ENCODE peak calls at places on chromosome 3, in five cellular contexts. One of them, this sample, is unnamed. For H3K4me1 and H3K9me3, the result is how much of the 10 kb centered on the place peaks cover.

GRCh38 chr3:56691165-56692000 is 8.3 kb upstream of the TASOR start:
- DNase-seq in H1: no peak
- DNase-seq in pancreas: no peak
- DNase-seq in GM12878: no peak
- DNase-seq in Peyer's patch: no peak
- DNase-seq in this sample: no peak

GRCh38 chr3:59566481-59566975 is 516.7 kb upstream of the CFAP20DC start:
- DNase-seq in GM12878: peak
- DNase-seq in pancreas: no peak
- DNase-seq in Peyer's patch: no peak
- DNase-seq in H1: no peak
- DNase-seq in this sample: no peak

GRCh38 chr3:149299938-149300791 is 33.3 kb downstream of the TM4SF18 start:
- DNase-seq in H1: no peak
- DNase-seq in GM12878: peak
- DNase-seq in Peyer's patch: no peak
- DNase-seq in pancreas: no peak
- DNase-seq in this sample: no peak

GRCh38 chr3:37862712-37863551 is 1.3 kb downstream of the CTDSPL start:
- DNase-seq in H1: peak
- DNase-seq in pancreas: no peak
- DNase-seq in GM12878: no peak
- DNase-seq in Peyer's patch: no peak
- DNase-seq in this sample: no peak

GRCh38 chr3:11600501-11601282 is 43.0 kb downstream of the VGLL4 start:
- DNase-seq in Peyer's patch: no peak
- DNase-seq in H1: no peak
- DNase-seq in GM12878: no peak
- DNase-seq in pancreas: no peak
- DNase-seq in this sample: no peak

GRCh38 chr3:158906749-158907148 is 104.9 kb downstream of the MFSD1 start:
- DNase-seq in GM12878: no peak
- DNase-seq in Peyer's patch: no peak
- DNase-seq in pancreas: no peak
- DNase-seq in H1: no peak
- DNase-seq in this sample: no peak

GRCh38 chr3:50396502-50396901 is 37.2 kb upstream of the TMEM115 start:
- DNase-seq in GM12878: no peak
- DNase-seq in pancreas: no peak
- DNase-seq in H1: no peak
- DNase-seq in Peyer's patch: no peak
- DNase-seq in this sample: no peak

GRCh38 chr3:39327053-39327745 is 2.3 kb upstream of the CCR8 start:
- DNase-seq in Peyer's patch: no peak
- DNase-seq in pancreas: no peak
- DNase-seq in H1: no peak
- DNase-seq in GM12878: no peak
- DNase-seq in this sample: no peak

GRCh38 chr3:58521917-58522680 is 14.9 kb downstream of the ACOX2 start:
- DNase-seq in H1: peak
- DNase-seq in Peyer's patch: no peak
- DNase-seq in GM12878: no peak
- DNase-seq in pancreas: no peak
- DNase-seq in this sample: no peak

GRCh38 chr3:40313975-40314860 is 4.7 kb downstream of the EIF1B start:
- DNase-seq in pancreas: no peak
- DNase-seq in GM12878: no peak
- DNase-seq in H1: no peak
- DNase-seq in Peyer's patch: no peak
- DNase-seq in this sample: no peak

GRCh38 chr3:65785065-65785645 is 253.6 kb downstream of the MAGI1 start:
- DNase-seq in GM12878: no peak
- DNase-seq in H1: no peak
- DNase-seq in pancreas: no peak
- DNase-seq in Peyer's patch: no peak
- DNase-seq in this sample: peak

GRCh38 chr3:165749241-165749640 is 88.0 kb downstream of the BCHE start:
- DNase-seq in H1: no peak
- DNase-seq in pancreas: no peak
- DNase-seq in GM12878: no peak
- DNase-seq in Peyer's patch: no peak
- DNase-seq in this sample: no peak

GRCh38 chr3:40550168-40550567 is 25.4 kb downstream of the ZNF621 start:
- DNase-seq in Peyer's patch: no peak
- DNase-seq in H1: no peak
- DNase-seq in GM12878: no peak
- DNase-seq in pancreas: no peak
- DNase-seq in this sample: no peak

GRCh38 chr3:49772703-49773102 is 13.6 kb downstream of the IP6K1 start:
- DNase-seq in Peyer's patch: no peak
- DNase-seq in pancreas: no peak
- DNase-seq in H1: no peak
- DNase-seq in GM12878: no peak
- DNase-seq in this sample: no peak

GRCh38 chr3:46987485-46988401 is 8.3 kb downstream of the NBEAL2 start:
- DNase-seq in GM12878: peak
- DNase-seq in pancreas: no peak
- DNase-seq in Peyer's patch: peak
- DNase-seq in H1: peak
- DNase-seq in this sample: no peak

GRCh38 chr3:175580318-175580717 is 721.2 kb downstream of the NAALADL2 start:
- DNase-seq in Peyer's patch: no peak
- DNase-seq in GM12878: no peak
- DNase-seq in H1: no peak
- DNase-seq in pancreas: no peak
- DNase-seq in this sample: no peak

GRCh38 chr3:54064486-54064885 is 57.9 kb upstream of the CACNA2D3 start:
- DNase-seq in pancreas: no peak
- DNase-seq in Peyer's patch: no peak
- DNase-seq in GM12878: no peak
- DNase-seq in H1: no peak
- DNase-seq in this sample: no peak

DNA sequence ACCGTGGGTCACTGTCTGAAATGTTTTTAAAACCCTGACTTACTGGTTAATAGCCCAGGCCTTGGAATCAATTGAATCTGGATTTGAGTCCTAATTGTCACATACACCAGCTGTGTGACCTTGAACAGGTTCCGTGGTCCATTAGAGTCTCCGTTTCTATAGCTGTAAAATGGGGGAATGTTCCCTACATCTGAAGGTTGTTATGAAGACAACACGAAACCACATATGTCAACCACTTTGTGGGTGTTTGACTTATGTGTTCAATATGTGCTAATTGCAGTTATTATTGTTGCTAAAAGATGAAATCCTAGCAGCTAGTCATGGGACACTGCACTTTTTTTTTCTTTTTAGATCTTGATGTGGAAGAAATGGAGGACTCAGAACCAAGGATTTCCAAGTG is 35.3 kb downstream of the ZBTB38 start:
- DNase-seq in Peyer's patch: no peak
- DNase-seq in GM12878: no peak
- DNase-seq in pancreas: no peak
- DNase-seq in H1: no peak
- DNase-seq in this sample: no peak
- H3K4me1 ChIP-seq in Peyer's patch: under half
- H3K4me1 ChIP-seq in GM12878: under half
- H3K4me1 ChIP-seq in pancreas: under half
- H3K4me1 ChIP-seq in H1: under half
- H3K4me1 ChIP-seq in this sample: under half

GRCh38 chr3:177811111-177811510 is 613.8 kb upstream of the TBL1XR1 start:
- DNase-seq in H1: no peak
- DNase-seq in Peyer's patch: no peak
- DNase-seq in pancreas: no peak
- DNase-seq in GM12878: no peak
- DNase-seq in this sample: no peak
- H3K27ac ChIP-seq in H1: no peak
- H3K27ac ChIP-seq in Peyer's patch: peak
- H3K27ac ChIP-seq in pancreas: no peak
- H3K27ac ChIP-seq in GM12878: no peak
- H3K27ac ChIP-seq in this sample: no peak

DNA sequence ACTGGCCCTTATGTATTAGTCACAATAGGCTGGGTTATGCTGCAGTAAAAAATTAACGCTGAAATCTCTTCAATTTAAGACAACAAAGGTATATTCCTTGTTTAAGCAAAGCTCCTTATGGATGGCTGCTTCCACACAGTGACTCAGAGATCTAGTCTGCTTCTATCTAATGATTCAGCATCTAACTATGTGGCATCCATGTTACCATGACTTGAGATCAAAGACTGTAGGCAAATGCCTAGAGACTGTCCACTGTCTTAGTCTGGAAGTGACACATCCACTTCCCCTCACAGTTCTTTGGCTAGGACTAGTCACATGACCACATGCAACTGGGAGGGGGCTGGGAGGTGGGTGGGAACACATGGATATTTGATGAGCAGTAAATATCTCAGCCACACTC is 61.3 kb upstream of the PSMD6 start:
- DNase-seq in Peyer's patch: no peak
- DNase-seq in H1: no peak
- DNase-seq in GM12878: no peak
- DNase-seq in pancreas: no peak
- DNase-seq in this sample: no peak
- H3K9me3 ChIP-seq in Peyer's patch: under half
- H3K9me3 ChIP-seq in H1: under half
- H3K9me3 ChIP-seq in GM12878: under half
- H3K9me3 ChIP-seq in pancreas: under half
- H3K9me3 ChIP-seq in this sample: under half

GRCh38 chr3:196197524-196197923 is 13.7 kb downstream of the ZDHHC19 start:
- DNase-seq in GM12878: no peak
- DNase-seq in H1: no peak
- DNase-seq in Peyer's patch: no peak
- DNase-seq in pancreas: no peak
- DNase-seq in this sample: no peak
- H3K4me1 ChIP-seq in GM12878: under half
- H3K4me1 ChIP-seq in H1: under half
- H3K4me1 ChIP-seq in Peyer's patch: under half
- H3K4me1 ChIP-seq in pancreas: under half
- H3K4me1 ChIP-seq in this sample: under half

DNA sequence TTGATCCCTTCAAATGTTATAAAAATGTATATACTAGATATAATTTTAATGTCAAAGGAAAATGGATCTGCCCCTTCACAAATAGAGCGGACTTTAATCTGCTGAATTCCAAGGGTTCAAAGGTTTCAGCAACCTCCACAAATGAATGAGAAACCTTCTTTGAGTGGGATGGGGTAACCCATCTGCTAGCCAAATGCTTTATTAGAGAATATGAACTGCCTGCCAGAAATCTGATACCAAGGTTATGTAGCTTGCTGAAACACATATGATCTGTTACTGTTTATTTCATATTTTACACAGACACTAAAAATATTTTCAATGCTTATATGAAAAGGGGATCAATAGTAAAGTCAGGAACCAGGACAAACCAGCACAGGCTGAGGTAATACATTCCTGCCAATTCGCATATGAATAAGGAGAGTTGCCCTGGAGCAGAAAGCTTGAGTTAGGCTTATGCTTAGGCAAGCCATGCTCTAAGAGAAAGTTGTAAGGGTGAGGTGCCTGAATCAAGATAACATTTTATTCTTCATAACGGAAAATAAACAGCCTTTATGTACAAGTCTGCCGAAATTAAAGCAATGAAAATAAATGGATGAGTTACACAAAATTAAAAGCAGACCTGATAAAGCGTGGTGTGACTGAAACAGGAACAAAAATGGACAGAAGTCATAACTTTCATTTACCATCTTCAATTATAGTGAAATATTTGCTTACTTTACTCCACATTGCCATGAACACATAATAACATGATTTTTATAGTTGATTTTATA is 26.5 kb downstream of the PLOD2 start:
- DNase-seq in pancreas: no peak
- DNase-seq in GM12878: no peak
- DNase-seq in H1: no peak
- DNase-seq in Peyer's patch: no peak
- DNase-seq in this sample: no peak
- H3K27ac ChIP-seq in pancreas: no peak
- H3K27ac ChIP-seq in GM12878: no peak
- H3K27ac ChIP-seq in H1: no peak
- H3K27ac ChIP-seq in Peyer's patch: no peak
- H3K27ac ChIP-seq in this sample: no peak

This sample was measured in iPS DF 6.9.